ENCODE peak calls at places on chromosome 10, in five cellular contexts. One of them, this sample, is unnamed.

GRCh38 chr10:114379631-114380041 is 24.7 kb downstream of the AFAP1L2 start:
- DNase-seq in SK-N-SH: no peak
- DNase-seq in SHP77 treated with DMSO at 0.1 percent for 48 hours: no peak
- DNase-seq in anterior cingulate cortex: no peak
- DNase-seq in NCI-H748 treated with DMSO at 0.1 percent for 48 hours: no peak
- DNase-seq in this sample: no peak

GRCh38 chr10:18233775-18234174 is 93.6 kb downstream of the CACNB2 start:
- DNase-seq in SK-N-SH: peak
- DNase-seq in SHP77 treated with DMSO at 0.1 percent for 48 hours: no peak
- DNase-seq in anterior cingulate cortex: no peak
- DNase-seq in NCI-H748 treated with DMSO at 0.1 percent for 48 hours: peak
- DNase-seq in this sample: no peak

GRCh38 chr10:131885391-131886165 is 15.2 kb upstream of the PPP2R2D start:
- DNase-seq in SK-N-SH: peak
- DNase-seq in SHP77 treated with DMSO at 0.1 percent for 48 hours: no peak
- DNase-seq in anterior cingulate cortex: peak
- DNase-seq in NCI-H748 treated with DMSO at 0.1 percent for 48 hours: no peak
- DNase-seq in this sample: peak

GRCh38 chr10:71616817-71617654 is 102.5 kb downstream of the C10orf105 start:
- DNase-seq in SK-N-SH: no peak
- DNase-seq in SHP77 treated with DMSO at 0.1 percent for 48 hours: no peak
- DNase-seq in anterior cingulate cortex: no peak
- DNase-seq in NCI-H748 treated with DMSO at 0.1 percent for 48 hours: no peak
- DNase-seq in this sample: no peak

GRCh38 chr10:118966131-118967125 is 63.1 kb upstream of the NANOS1 start:
- DNase-seq in SK-N-SH: peak
- DNase-seq in SHP77 treated with DMSO at 0.1 percent for 48 hours: no peak
- DNase-seq in anterior cingulate cortex: no peak
- DNase-seq in NCI-H748 treated with DMSO at 0.1 percent for 48 hours: no peak
- DNase-seq in this sample: no peak

GRCh38 chr10:66353422-66353821 is 572.4 kb upstream of the LRRTM3 start:
- DNase-seq in SK-N-SH: no peak
- DNase-seq in SHP77 treated with DMSO at 0.1 percent for 48 hours: no peak
- DNase-seq in anterior cingulate cortex: no peak
- DNase-seq in NCI-H748 treated with DMSO at 0.1 percent for 48 hours: no peak
- DNase-seq in this sample: no peak

GRCh38 chr10:33333260-33334169 is 952 bp downstream of the NRP1 start:
- DNase-seq in SK-N-SH: no peak
- DNase-seq in SHP77 treated with DMSO at 0.1 percent for 48 hours: no peak
- DNase-seq in anterior cingulate cortex: no peak
- DNase-seq in NCI-H748 treated with DMSO at 0.1 percent for 48 hours: peak
- DNase-seq in this sample: no peak

GRCh38 chr10:112461029-112461887 is 14.2 kb downstream of the VTI1A start:
- DNase-seq in SK-N-SH: no peak
- DNase-seq in SHP77 treated with DMSO at 0.1 percent for 48 hours: no peak
- DNase-seq in anterior cingulate cortex: no peak
- DNase-seq in NCI-H748 treated with DMSO at 0.1 percent for 48 hours: no peak
- DNase-seq in this sample: no peak

GRCh38 chr10:48890904-48891839 is 48.5 kb downstream of the LRRC18 start:
- DNase-seq in SK-N-SH: no peak
- DNase-seq in SHP77 treated with DMSO at 0.1 percent for 48 hours: no peak
- DNase-seq in anterior cingulate cortex: no peak
- DNase-seq in NCI-H748 treated with DMSO at 0.1 percent for 48 hours: no peak
- DNase-seq in this sample: no peak

GRCh38 chr10:12483996-12484944 is 134.9 kb downstream of the CAMK1D start:
- DNase-seq in SK-N-SH: no peak
- DNase-seq in SHP77 treated with DMSO at 0.1 percent for 48 hours: peak
- DNase-seq in anterior cingulate cortex: peak
- DNase-seq in NCI-H748 treated with DMSO at 0.1 percent for 48 hours: no peak
- DNase-seq in this sample: no peak

GRCh38 chr10:77580500-77580899 is 57.1 kb downstream of the KCNMA1 start:
- DNase-seq in SK-N-SH: no peak
- DNase-seq in SHP77 treated with DMSO at 0.1 percent for 48 hours: no peak
- DNase-seq in anterior cingulate cortex: no peak
- DNase-seq in NCI-H748 treated with DMSO at 0.1 percent for 48 hours: no peak
- DNase-seq in this sample: no peak

GRCh38 chr10:27701971-27702537 is 43.6 kb downstream of the MKX start:
- DNase-seq in SK-N-SH: no peak
- DNase-seq in SHP77 treated with DMSO at 0.1 percent for 48 hours: no peak
- DNase-seq in anterior cingulate cortex: no peak
- DNase-seq in NCI-H748 treated with DMSO at 0.1 percent for 48 hours: no peak
- DNase-seq in this sample: no peak

GRCh38 chr10:13351340-13351915 is 3.3 kb upstream of the SEPHS1 start:
- DNase-seq in SK-N-SH: no peak
- DNase-seq in SHP77 treated with DMSO at 0.1 percent for 48 hours: no peak
- DNase-seq in anterior cingulate cortex: no peak
- DNase-seq in NCI-H748 treated with DMSO at 0.1 percent for 48 hours: no peak
- DNase-seq in this sample: no peak

GRCh38 chr10:102410427-102411073 is 8.0 kb downstream of the PSD start:
- DNase-seq in SK-N-SH: peak
- DNase-seq in SHP77 treated with DMSO at 0.1 percent for 48 hours: no peak
- DNase-seq in anterior cingulate cortex: peak
- DNase-seq in NCI-H748 treated with DMSO at 0.1 percent for 48 hours: no peak
- DNase-seq in this sample: peak

GRCh38 chr10:122303271-122304053 is 32.4 kb downstream of the BTBD16 start:
- DNase-seq in SK-N-SH: no peak
- DNase-seq in SHP77 treated with DMSO at 0.1 percent for 48 hours: no peak
- DNase-seq in anterior cingulate cortex: no peak
- DNase-seq in NCI-H748 treated with DMSO at 0.1 percent for 48 hours: no peak
- DNase-seq in this sample: no peak

GRCh38 chr10:93554760-93555432 is 11.6 kb upstream of the FFAR4 start:
- DNase-seq in SK-N-SH: peak
- DNase-seq in SHP77 treated with DMSO at 0.1 percent for 48 hours: peak
- DNase-seq in anterior cingulate cortex: peak
- DNase-seq in NCI-H748 treated with DMSO at 0.1 percent for 48 hours: peak
- DNase-seq in this sample: peak

GRCh38 chr10:49579621-49580020 is 30.5 kb upstream of the SLC18A3 start:
- DNase-seq in SK-N-SH: no peak
- DNase-seq in SHP77 treated with DMSO at 0.1 percent for 48 hours: no peak
- DNase-seq in anterior cingulate cortex: no peak
- DNase-seq in NCI-H748 treated with DMSO at 0.1 percent for 48 hours: no peak
- DNase-seq in this sample: no peak

GRCh38 chr10:72079356-72079755 is 9.0 kb downstream of the SPOCK2 start:
- DNase-seq in SK-N-SH: peak
- DNase-seq in SHP77 treated with DMSO at 0.1 percent for 48 hours: no peak
- DNase-seq in anterior cingulate cortex: peak
- DNase-seq in NCI-H748 treated with DMSO at 0.1 percent for 48 hours: no peak
- DNase-seq in this sample: no peak

GRCh38 chr10:34918896-34919295 is 103.8 kb upstream of the PARD3 start:
- DNase-seq in SK-N-SH: no peak
- DNase-seq in SHP77 treated with DMSO at 0.1 percent for 48 hours: peak
- DNase-seq in anterior cingulate cortex: no peak
- DNase-seq in NCI-H748 treated with DMSO at 0.1 percent for 48 hours: no peak
- DNase-seq in this sample: no peak

GRCh38 chr10:80552151-80552646 is 14.5 kb downstream of the SH2D4B start:
- DNase-seq in SK-N-SH: no peak
- DNase-seq in SHP77 treated with DMSO at 0.1 percent for 48 hours: no peak
- DNase-seq in anterior cingulate cortex: no peak
- DNase-seq in NCI-H748 treated with DMSO at 0.1 percent for 48 hours: no peak
- DNase-seq in this sample: no peak

GRCh38 chr10:48194830-48195229 is 79.7 kb downstream of the FRMPD2 start:
- DNase-seq in SK-N-SH: no peak
- DNase-seq in SHP77 treated with DMSO at 0.1 percent for 48 hours: no peak
- DNase-seq in anterior cingulate cortex: no peak
- DNase-seq in NCI-H748 treated with DMSO at 0.1 percent for 48 hours: no peak
- DNase-seq in this sample: no peak

GRCh38 chr10:1368772-1369171 is 312.6 kb downstream of the WDR37 start:
- DNase-seq in SK-N-SH: peak
- DNase-seq in SHP77 treated with DMSO at 0.1 percent for 48 hours: no peak
- DNase-seq in anterior cingulate cortex: no peak
- DNase-seq in NCI-H748 treated with DMSO at 0.1 percent for 48 hours: no peak
- DNase-seq in this sample: peak

GRCh38 chr10:123109466-123109865 is 26.3 kb upstream of the HMX3 start:
- DNase-seq in SK-N-SH: no peak
- DNase-seq in SHP77 treated with DMSO at 0.1 percent for 48 hours: no peak
- DNase-seq in anterior cingulate cortex: no peak
- DNase-seq in NCI-H748 treated with DMSO at 0.1 percent for 48 hours: no peak
- DNase-seq in this sample: no peak

GRCh38 chr10:59323036-59323459 is 39.3 kb downstream of the FAM13C start:
- DNase-seq in SK-N-SH: no peak
- DNase-seq in SHP77 treated with DMSO at 0.1 percent for 48 hours: peak
- DNase-seq in anterior cingulate cortex: peak
- DNase-seq in NCI-H748 treated with DMSO at 0.1 percent for 48 hours: peak
- DNase-seq in this sample: no peak

GRCh38 chr10:12042409-12042796 is 206 bp downstream of the UPF2 start:
- DNase-seq in SK-N-SH: no peak
- DNase-seq in SHP77 treated with DMSO at 0.1 percent for 48 hours: no peak
- DNase-seq in anterior cingulate cortex: peak
- DNase-seq in NCI-H748 treated with DMSO at 0.1 percent for 48 hours: no peak
- DNase-seq in this sample: peak

GRCh38 chr10:128130051-128130450 is 3.8 kb upstream of the MKI67 start:
- DNase-seq in SK-N-SH: no peak
- DNase-seq in SHP77 treated with DMSO at 0.1 percent for 48 hours: no peak
- DNase-seq in anterior cingulate cortex: no peak
- DNase-seq in NCI-H748 treated with DMSO at 0.1 percent for 48 hours: no peak
- DNase-seq in this sample: no peak

GRCh38 chr10:11236234-11236633 is 218.6 kb downstream of the CELF2 start:
- DNase-seq in SK-N-SH: no peak
- DNase-seq in SHP77 treated with DMSO at 0.1 percent for 48 hours: no peak
- DNase-seq in anterior cingulate cortex: no peak
- DNase-seq in NCI-H748 treated with DMSO at 0.1 percent for 48 hours: no peak
- DNase-seq in this sample: no peak

GRCh38 chr10:124098575-124098974 is 5.2 kb upstream of the CHST15 start:
- DNase-seq in SK-N-SH: no peak
- DNase-seq in SHP77 treated with DMSO at 0.1 percent for 48 hours: no peak
- DNase-seq in anterior cingulate cortex: no peak
- DNase-seq in NCI-H748 treated with DMSO at 0.1 percent for 48 hours: no peak
- DNase-seq in this sample: no peak

GRCh38 chr10:22356324-22356873 is 11.1 kb downstream of the SPAG6 start:
- DNase-seq in SK-N-SH: no peak
- DNase-seq in SHP77 treated with DMSO at 0.1 percent for 48 hours: no peak
- DNase-seq in anterior cingulate cortex: no peak
- DNase-seq in NCI-H748 treated with DMSO at 0.1 percent for 48 hours: no peak
- DNase-seq in this sample: no peak

GRCh38 chr10:17833656-17834055 is 24.5 kb downstream of the MRC1 start:
- DNase-seq in SK-N-SH: no peak
- DNase-seq in SHP77 treated with DMSO at 0.1 percent for 48 hours: no peak
- DNase-seq in anterior cingulate cortex: no peak
- DNase-seq in NCI-H748 treated with DMSO at 0.1 percent for 48 hours: no peak
- DNase-seq in this sample: no peak

GRCh38 chr10:10938676-10939075 is 79.0 kb upstream of the CELF2 start:
- DNase-seq in SK-N-SH: no peak
- DNase-seq in SHP77 treated with DMSO at 0.1 percent for 48 hours: no peak
- DNase-seq in anterior cingulate cortex: no peak
- DNase-seq in NCI-H748 treated with DMSO at 0.1 percent for 48 hours: no peak
- DNase-seq in this sample: no peak

This sample was measured in activated CD4-positive, alpha-beta T cell treated with anti-CD3 and anti-CD28 coated beads for 24 hours.